ENCODE peak calls at places on chromosomes 12 and 14, in five cellular contexts. One of them, this sample, is unnamed.

GRCh38 chr14:36751116-36751515 is 89.5 kb downstream of the PAX9 start:
- DNase-seq in neuronal stem cell: no peak
- DNase-seq in adrenal gland: no peak
- DNase-seq in tibial artery: no peak
- DNase-seq in CD4-positive, CD25-positive, alpha-beta regulatory T cell: no peak
- DNase-seq in this sample: no peak

GRCh38 chr14:45664668-45665356 is 411.8 kb upstream of the MIS18BP1 start:
- DNase-seq in tibial artery: no peak
- DNase-seq in CD4-positive, CD25-positive, alpha-beta regulatory T cell: no peak
- DNase-seq in neuronal stem cell: no peak
- DNase-seq in adrenal gland: no peak
- DNase-seq in this sample: no peak

GRCh38 chr12:58819345-58819744 is 101.0 kb downstream of the LRIG3 start:
- DNase-seq in tibial artery: no peak
- DNase-seq in CD4-positive, CD25-positive, alpha-beta regulatory T cell: no peak
- DNase-seq in adrenal gland: no peak
- DNase-seq in neuronal stem cell: no peak
- DNase-seq in this sample: no peak

GRCh38 chr14:100741956-100742355 is 15.3 kb downstream of the DLK1 start:
- DNase-seq in adrenal gland: no peak
- DNase-seq in tibial artery: no peak
- DNase-seq in CD4-positive, CD25-positive, alpha-beta regulatory T cell: no peak
- DNase-seq in neuronal stem cell: no peak
- DNase-seq in this sample: no peak

GRCh38 chr12:131831021-131831571 is 2.9 kb downstream of the MMP17 start:
- DNase-seq in tibial artery: peak
- DNase-seq in neuronal stem cell: no peak
- DNase-seq in CD4-positive, CD25-positive, alpha-beta regulatory T cell: no peak
- DNase-seq in adrenal gland: no peak
- DNase-seq in this sample: peak

GRCh38 chr12:129404556-129404955 is 499.3 kb downstream of the TMEM132D start:
- DNase-seq in neuronal stem cell: no peak
- DNase-seq in tibial artery: no peak
- DNase-seq in CD4-positive, CD25-positive, alpha-beta regulatory T cell: no peak
- DNase-seq in adrenal gland: no peak
- DNase-seq in this sample: no peak

GRCh38 chr14:64515053-64515452 is 10.5 kb downstream of the ZBTB1 start:
- DNase-seq in neuronal stem cell: no peak
- DNase-seq in adrenal gland: no peak
- DNase-seq in CD4-positive, CD25-positive, alpha-beta regulatory T cell: no peak
- DNase-seq in tibial artery: no peak
- DNase-seq in this sample: no peak

GRCh38 chr12:51086933-51087332 is 3.5 kb upstream of the CSRNP2 start:
- DNase-seq in adrenal gland: no peak
- DNase-seq in CD4-positive, CD25-positive, alpha-beta regulatory T cell: no peak
- DNase-seq in tibial artery: no peak
- DNase-seq in neuronal stem cell: no peak
- DNase-seq in this sample: no peak

GRCh38 chr12:39028382-39028781 is 123.0 kb upstream of the CPNE8 start:
- DNase-seq in adrenal gland: no peak
- DNase-seq in neuronal stem cell: no peak
- DNase-seq in tibial artery: no peak
- DNase-seq in CD4-positive, CD25-positive, alpha-beta regulatory T cell: no peak
- DNase-seq in this sample: no peak

GRCh38 chr14:76832503-76832988 is 6.3 kb downstream of the LRRC74A start:
- DNase-seq in CD4-positive, CD25-positive, alpha-beta regulatory T cell: no peak
- DNase-seq in neuronal stem cell: no peak
- DNase-seq in adrenal gland: no peak
- DNase-seq in tibial artery: no peak
- DNase-seq in this sample: peak

GRCh38 chr12:72366255-72366654 is 94.1 kb downstream of the TRHDE start:
- DNase-seq in tibial artery: no peak
- DNase-seq in neuronal stem cell: no peak
- DNase-seq in adrenal gland: no peak
- DNase-seq in CD4-positive, CD25-positive, alpha-beta regulatory T cell: no peak
- DNase-seq in this sample: no peak

DNA sequence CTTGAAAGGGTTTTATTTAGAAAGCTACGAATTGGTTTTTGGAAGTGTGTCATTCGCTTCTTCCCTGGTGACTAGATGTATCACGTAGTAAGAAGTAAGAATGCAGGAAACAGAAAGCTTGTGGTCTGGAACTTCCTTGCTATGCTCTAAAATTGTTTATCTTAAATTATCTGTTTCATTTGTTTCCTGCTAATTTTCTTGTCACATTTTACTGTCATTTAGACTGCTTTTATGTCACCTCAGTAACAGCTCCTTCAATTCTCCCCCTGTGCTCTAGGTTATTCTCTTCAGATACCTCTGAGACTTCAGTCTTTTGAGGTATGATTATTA is 671 bp upstream of the CD69 start:
- DNase-seq in CD4-positive, CD25-positive, alpha-beta regulatory T cell: no peak
- DNase-seq in neuronal stem cell: no peak
- DNase-seq in tibial artery: no peak
- DNase-seq in adrenal gland: no peak
- DNase-seq in this sample: no peak
- H3K4me3 ChIP-seq in CD4-positive, CD25-positive, alpha-beta regulatory T cell: peak
- H3K4me3 ChIP-seq in neuronal stem cell: no peak
- H3K4me3 ChIP-seq in tibial artery: no peak
- H3K4me3 ChIP-seq in adrenal gland: no peak
- H3K4me3 ChIP-seq in this sample: no peak

GRCh38 chr12:92362109-92362508 is 216.5 kb upstream of the BTG1 start:
- DNase-seq in neuronal stem cell: no peak
- DNase-seq in tibial artery: no peak
- DNase-seq in CD4-positive, CD25-positive, alpha-beta regulatory T cell: no peak
- DNase-seq in adrenal gland: no peak
- DNase-seq in this sample: no peak
- H3K4me3 ChIP-seq in neuronal stem cell: no peak
- H3K4me3 ChIP-seq in tibial artery: no peak
- H3K4me3 ChIP-seq in CD4-positive, CD25-positive, alpha-beta regulatory T cell: peak
- H3K4me3 ChIP-seq in adrenal gland: no peak
- H3K4me3 ChIP-seq in this sample: no peak

DNA sequence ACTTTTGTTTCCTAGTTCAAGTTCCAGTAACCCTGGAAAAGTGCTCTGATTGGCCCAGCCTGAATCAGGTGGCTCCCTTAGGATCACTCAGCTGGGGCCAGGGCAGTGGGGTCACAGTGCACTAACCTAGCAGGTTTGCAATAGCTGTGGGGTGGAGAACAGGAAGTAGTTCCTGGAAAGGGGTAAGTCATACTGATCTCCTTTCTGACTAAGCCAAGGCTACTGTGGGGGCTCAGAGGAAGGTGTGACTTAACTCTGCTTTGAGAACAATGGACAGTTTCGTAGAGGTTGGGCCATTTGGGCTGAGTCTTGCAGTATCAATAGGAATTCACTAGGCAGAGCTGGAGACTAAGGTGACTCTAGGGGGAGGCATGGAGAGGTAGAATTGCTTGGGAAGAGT is 89.4 kb downstream of the KIF26A start:
- DNase-seq in CD4-positive, CD25-positive, alpha-beta regulatory T cell: no peak
- DNase-seq in adrenal gland: no peak
- DNase-seq in neuronal stem cell: no peak
- DNase-seq in tibial artery: no peak
- DNase-seq in this sample: no peak
- H3K4me3 ChIP-seq in CD4-positive, CD25-positive, alpha-beta regulatory T cell: no peak
- H3K4me3 ChIP-seq in adrenal gland: no peak
- H3K4me3 ChIP-seq in neuronal stem cell: no peak
- H3K4me3 ChIP-seq in tibial artery: no peak
- H3K4me3 ChIP-seq in this sample: no peak

DNA sequence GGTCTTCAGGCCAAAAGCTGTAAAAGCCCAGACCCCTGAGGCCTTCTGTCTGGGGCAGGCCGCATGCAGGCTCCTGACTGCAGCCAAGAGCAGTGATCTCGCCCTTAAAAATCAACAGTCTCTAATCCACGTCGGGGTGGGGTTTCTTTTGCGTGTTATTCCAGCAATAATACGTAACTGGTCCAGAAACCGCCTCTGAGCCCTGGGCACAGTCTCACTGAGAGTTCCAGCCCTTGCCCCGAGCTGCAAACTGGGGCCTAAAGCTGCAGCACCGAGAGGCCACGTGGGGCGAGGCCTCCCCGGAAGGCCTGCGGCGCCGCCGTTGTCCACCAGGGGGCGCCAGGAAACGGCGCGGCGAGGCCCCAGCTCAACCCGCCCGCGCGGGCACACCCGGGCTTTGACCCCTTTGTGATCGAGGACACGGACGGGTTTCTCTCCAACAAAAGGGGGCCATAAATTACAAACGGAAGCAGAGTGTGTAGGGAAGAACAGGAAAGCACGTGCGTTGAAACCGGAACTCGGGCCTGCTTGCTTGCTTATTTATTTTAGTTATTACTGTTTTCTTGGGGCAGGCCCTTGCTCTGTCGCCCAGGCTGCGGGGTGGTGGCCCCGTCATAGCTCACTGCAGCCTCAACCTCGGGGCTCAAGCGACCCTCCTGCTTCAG is 87.2 kb downstream of the NINJ2 start:
- DNase-seq in tibial artery: peak
- DNase-seq in CD4-positive, CD25-positive, alpha-beta regulatory T cell: peak
- DNase-seq in adrenal gland: peak
- DNase-seq in neuronal stem cell: peak
- DNase-seq in this sample: peak
- H3K4me3 ChIP-seq in tibial artery: peak
- H3K4me3 ChIP-seq in CD4-positive, CD25-positive, alpha-beta regulatory T cell: peak
- H3K4me3 ChIP-seq in adrenal gland: no peak
- H3K4me3 ChIP-seq in neuronal stem cell: no peak
- H3K4me3 ChIP-seq in this sample: no peak

DNA sequence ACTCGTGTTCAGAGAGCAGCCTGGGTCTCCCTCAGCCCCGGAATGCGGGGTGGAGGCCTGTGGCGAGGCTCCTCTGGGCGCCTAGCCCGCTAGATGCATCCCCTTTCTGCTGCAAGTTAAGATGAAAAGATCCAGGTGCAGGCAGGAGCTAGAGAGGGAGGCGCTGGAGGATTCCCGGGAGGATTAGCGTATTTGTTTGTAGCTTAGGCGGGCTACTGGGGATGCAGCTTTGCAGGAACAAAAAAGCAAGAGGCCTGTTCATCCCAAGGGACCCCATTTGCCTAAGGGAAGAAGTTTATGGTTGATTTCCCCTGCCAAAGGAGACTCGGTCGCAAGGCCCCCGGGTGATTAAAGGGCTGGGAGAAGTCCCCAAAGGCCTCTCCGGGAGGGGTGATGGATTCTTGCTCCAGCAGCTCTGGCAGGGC is 818 bp downstream of the CCDC177 start:
- DNase-seq in tibial artery: no peak
- DNase-seq in neuronal stem cell: peak
- DNase-seq in adrenal gland: no peak
- DNase-seq in CD4-positive, CD25-positive, alpha-beta regulatory T cell: no peak
- DNase-seq in this sample: no peak
- H3K4me3 ChIP-seq in tibial artery: no peak
- H3K4me3 ChIP-seq in neuronal stem cell: peak
- H3K4me3 ChIP-seq in adrenal gland: no peak
- H3K4me3 ChIP-seq in CD4-positive, CD25-positive, alpha-beta regulatory T cell: no peak
- H3K4me3 ChIP-seq in this sample: no peak

DNA sequence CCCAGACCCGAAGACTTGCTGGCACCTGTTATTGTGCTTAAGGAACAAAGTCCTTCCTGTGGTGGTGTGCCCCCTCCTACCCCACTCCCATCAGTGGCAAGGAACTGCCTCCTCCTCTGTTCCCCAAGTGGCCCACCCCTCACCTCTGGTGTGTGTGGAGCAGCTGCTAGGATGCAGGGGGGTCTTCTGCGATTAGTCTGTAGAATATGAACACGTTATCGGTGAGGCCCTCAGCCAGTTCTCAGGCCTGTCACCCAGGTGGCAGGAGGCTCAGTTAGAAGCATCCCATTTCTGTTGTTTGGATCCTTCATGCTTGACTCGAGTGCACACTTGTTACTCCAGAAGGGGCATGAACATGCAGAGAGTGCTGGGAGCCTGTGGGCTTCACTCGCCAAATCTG is 39.3 kb downstream of the RAB35 start:
- DNase-seq in adrenal gland: no peak
- DNase-seq in CD4-positive, CD25-positive, alpha-beta regulatory T cell: no peak
- DNase-seq in neuronal stem cell: no peak
- DNase-seq in tibial artery: no peak
- DNase-seq in this sample: no peak
- H3K4me3 ChIP-seq in adrenal gland: no peak
- H3K4me3 ChIP-seq in CD4-positive, CD25-positive, alpha-beta regulatory T cell: no peak
- H3K4me3 ChIP-seq in neuronal stem cell: no peak
- H3K4me3 ChIP-seq in tibial artery: no peak
- H3K4me3 ChIP-seq in this sample: no peak

GRCh38 chr12:94205738-94206310 is 57.4 kb downstream of the PLXNC1 start:
- DNase-seq in tibial artery: no peak
- DNase-seq in adrenal gland: no peak
- DNase-seq in neuronal stem cell: no peak
- DNase-seq in CD4-positive, CD25-positive, alpha-beta regulatory T cell: no peak
- DNase-seq in this sample: no peak

GRCh38 chr12:94206886-94207285 is 58.5 kb downstream of the PLXNC1 start:
- DNase-seq in adrenal gland: no peak
- DNase-seq in neuronal stem cell: no peak
- DNase-seq in CD4-positive, CD25-positive, alpha-beta regulatory T cell: no peak
- DNase-seq in tibial artery: no peak
- DNase-seq in this sample: no peak

GRCh38 chr12:94203796-94204195 is 55.4 kb downstream of the PLXNC1 start:
- DNase-seq in neuronal stem cell: no peak
- DNase-seq in CD4-positive, CD25-positive, alpha-beta regulatory T cell: no peak
- DNase-seq in tibial artery: no peak
- DNase-seq in adrenal gland: peak
- DNase-seq in this sample: no peak

GRCh38 chr12:94203181-94203546 is 54.8 kb downstream of the PLXNC1 start:
- DNase-seq in tibial artery: no peak
- DNase-seq in CD4-positive, CD25-positive, alpha-beta regulatory T cell: no peak
- DNase-seq in adrenal gland: no peak
- DNase-seq in neuronal stem cell: no peak
- DNase-seq in this sample: no peak

DNA sequence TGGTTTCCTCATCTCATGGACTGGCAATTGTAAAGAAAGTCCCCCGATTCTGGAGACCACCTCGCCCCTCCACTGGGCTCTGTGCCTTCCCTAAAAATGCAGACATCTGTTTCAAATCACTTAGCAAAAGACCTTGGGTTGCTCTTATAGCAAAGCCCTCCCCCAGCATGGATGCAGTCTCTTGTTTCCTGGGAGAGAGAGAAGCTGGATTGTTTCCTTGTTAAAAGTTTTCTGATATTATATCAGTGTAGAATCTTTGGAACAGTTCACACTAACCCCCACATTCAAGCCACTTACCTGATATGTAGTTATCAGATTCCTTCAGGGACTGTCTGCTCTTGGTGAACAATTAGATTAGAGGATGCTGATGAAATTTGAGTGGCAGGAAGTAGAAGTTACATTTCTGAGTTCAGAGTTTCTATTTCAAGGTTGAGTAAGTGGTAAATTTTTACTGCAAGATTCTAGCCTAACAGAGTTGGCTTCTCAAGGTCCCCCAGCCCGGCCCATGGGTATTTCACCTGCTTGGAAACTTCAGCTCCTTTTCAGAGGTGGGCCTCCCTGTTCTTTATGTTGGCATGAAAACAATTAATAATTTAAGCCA is 56.4 kb downstream of the PLXNC1 start:
- DNase-seq in CD4-positive, CD25-positive, alpha-beta regulatory T cell: no peak
- DNase-seq in adrenal gland: no peak
- DNase-seq in neuronal stem cell: no peak
- DNase-seq in tibial artery: no peak
- DNase-seq in this sample: no peak
- H3K4me3 ChIP-seq in CD4-positive, CD25-positive, alpha-beta regulatory T cell: peak
- H3K4me3 ChIP-seq in adrenal gland: no peak
- H3K4me3 ChIP-seq in neuronal stem cell: no peak
- H3K4me3 ChIP-seq in tibial artery: no peak
- H3K4me3 ChIP-seq in this sample: no peak

GRCh38 chr12:83199069-83199468 is 512.4 kb downstream of the TMTC2 start:
- DNase-seq in adrenal gland: no peak
- DNase-seq in neuronal stem cell: no peak
- DNase-seq in tibial artery: no peak
- DNase-seq in CD4-positive, CD25-positive, alpha-beta regulatory T cell: no peak
- DNase-seq in this sample: no peak
- H3K4me3 ChIP-seq in adrenal gland: no peak
- H3K4me3 ChIP-seq in neuronal stem cell: no peak
- H3K4me3 ChIP-seq in tibial artery: no peak
- H3K4me3 ChIP-seq in CD4-positive, CD25-positive, alpha-beta regulatory T cell: no peak
- H3K4me3 ChIP-seq in this sample: no peak

GRCh38 chr12:112908548-112908947 is 1.8 kb downstream of the OAS1 start:
- DNase-seq in neuronal stem cell: no peak
- DNase-seq in tibial artery: no peak
- DNase-seq in CD4-positive, CD25-positive, alpha-beta regulatory T cell: no peak
- DNase-seq in adrenal gland: no peak
- DNase-seq in this sample: no peak
- H3K4me3 ChIP-seq in neuronal stem cell: no peak
- H3K4me3 ChIP-seq in tibial artery: no peak
- H3K4me3 ChIP-seq in CD4-positive, CD25-positive, alpha-beta regulatory T cell: peak
- H3K4me3 ChIP-seq in adrenal gland: no peak
- H3K4me3 ChIP-seq in this sample: no peak